ENCODE peak calls at places on chromosomes 3 and 15, in seven cellular contexts. M is EH; N is amniotic stem cell; D is KBM-7; T is NCI-H1436; R is activated CD8-positive, alpha-beta memory T cell treated with anti-CD3 and anti-CD28 coated beads for 4 hours; I is activated CD4-positive, alpha-beta T cell treated with anti-CD3 and anti-CD28 coated beads for 48 hours. W is an unnamed sample.

GRCh38 chr15:70584838-70585706 is 178.3 kb downstream of the UACA start:
- DNase-seq in T (no peak), R (peak), I (peak), M (peak), N (no peak), D (peak), W (no peak)

GRCh38 chr3:132288357-132288756 is 28.9 kb upstream of the ACP3 start:
- DNase-seq in I (no peak), T (no peak), N (no peak), R (no peak), M (no peak), D (no peak), W (no peak)

GRCh38 chr3:118803096-118803476 is 231.6 kb downstream of the IGSF11 start:
- DNase-seq in N (no peak), I (no peak), R (no peak), M (no peak), D (no peak), T (no peak), W (no peak)

GRCh38 chr3:134311693-134312071 is 61.0 kb upstream of the RYK start:
- DNase-seq in D (no peak), T (no peak), M (peak), I (no peak), R (no peak), N (no peak), W (no peak)

GRCh38 chr3:186110975-186111974 is 2.4 kb upstream of the ETV5 start:
- DNase-seq in M (no peak), D (peak), R (no peak), I (peak), N (no peak), T (no peak), W (no peak)

GRCh38 chr3:31159331-31160039 is 265.0 kb upstream of the GADL1 start:
- DNase-seq in D (no peak), I (no peak), M (no peak), N (no peak), T (no peak), R (no peak), W (no peak)

GRCh38 chr3:176172430-176172954 is 1024.8 kb downstream of the TBL1XR1 start:
- DNase-seq in M (no peak), T (no peak), I (no peak), D (no peak), R (no peak), N (no peak), W (no peak)

GRCh38 chr3:66625464-66626216 is 124.8 kb upstream of the LRIG1 start:
- DNase-seq in T (no peak), N (no peak), I (no peak), R (no peak), M (no peak), D (no peak), W (no peak)

GRCh38 chr15:69478259-69478687 is 25.7 kb downstream of the RPLP1 start:
- DNase-seq in I (peak), R (no peak), D (peak), M (peak), T (peak), N (no peak), W (peak)

GRCh38 chr3:127193341-127193740 is 410 bp downstream of the PRR23E start:
- DNase-seq in N (no peak), M (no peak), D (no peak), I (no peak), T (no peak), R (no peak), W (no peak)

GRCh38 chr15:77860101-77860691 is 217.3 kb downstream of the TBC1D2B start:
- DNase-seq in M (no peak), I (no peak), N (no peak), D (no peak), R (no peak), T (no peak), W (no peak)

GRCh38 chr15:50260969-50261496 is 4.5 kb downstream of the HDC start:
- DNase-seq in R (no peak), M (no peak), I (no peak), N (no peak), D (peak), T (no peak), W (peak)

GRCh38 chr3:116441652-116442051 is 3.6 kb downstream of the LSAMP start:
- DNase-seq in D (no peak), I (no peak), T (no peak), N (no peak), M (no peak), R (no peak), W (no peak)

GRCh38 chr3:24595801-24596200 is 101.2 kb upstream of the THRB start:
- DNase-seq in D (no peak), T (no peak), R (no peak), M (peak), I (no peak), N (no peak), W (no peak)

GRCh38 chr3:185519021-185519420 is 20.2 kb upstream of the TMEM41A start:
- DNase-seq in M (no peak), I (no peak), N (no peak), D (no peak), R (no peak), T (no peak), W (no peak)

GRCh38 chr15:30990036-30990435 is 1.4 kb downstream of the MTMR10 start:
- DNase-seq in D (no peak), N (no peak), M (peak), R (no peak), I (no peak), T (no peak), W (no peak)

GRCh38 chr3:100609305-100609704 is at the start of gene ADGRG7:
- DNase-seq in D (peak), I (no peak), N (no peak), M (no peak), R (no peak), T (no peak), W (no peak)

GRCh38 chr3:23739536-23739935 is 66.2 kb upstream of the UBE2E1 start:
- DNase-seq in R (no peak), N (no peak), M (peak), D (peak), I (no peak), T (no peak), W (no peak)

GRCh38 chr3:138351916-138352555 is 3.7 kb downstream of the MRAS start:
- DNase-seq in D (no peak), N (no peak), I (no peak), T (no peak), R (no peak), M (peak), W (no peak)

GRCh38 chr3:88031543-88032148 is 27.2 kb downstream of the CGGBP1 start:
- DNase-seq in N (no peak), T (no peak), D (peak), I (no peak), R (no peak), M (peak), W (no peak)